ENCODE peak calls at places on chromosome 6, in six cellular contexts. T is stomach, G is uterus, Y is HCT116, C is tibial nerve, A is ovary. K is an unnamed sample. For H3K4me1, the result is how much of the 10 kb centered on the place peaks cover.

GRCh38 chr6:52517502-52518278 is 59.2 kb downstream of the TRAM2 start:
- DNase-seq in T (peak), C (peak), A (peak), Y (peak), G (peak), K (peak)

GRCh38 chr6:55209059-55209458 is 34.7 kb downstream of the HCRTR2 start:
- DNase-seq in T (no peak), G (no peak), C (no peak), A (no peak), Y (no peak), K (no peak)

GRCh38 chr6:11606287-11606686 is 68.7 kb downstream of the TMEM170B start:
- DNase-seq in C (peak), G (peak), T (peak), Y (no peak), A (peak), K (no peak)

GRCh38 chr6:80098392-80098791 is 8.1 kb upstream of the BCKDHB start:
- DNase-seq in Y (no peak), C (no peak), G (no peak), T (no peak), A (no peak), K (no peak)

GRCh38 chr6:33945931-33946330 is 142.1 kb upstream of the MLN start:
- DNase-seq in T (no peak), A (no peak), G (no peak), C (no peak), Y (no peak), K (no peak)

GRCh38 chr6:157110620-157111019 is 212.7 kb downstream of the TMEM242 start:
- DNase-seq in Y (no peak), A (no peak), G (no peak), T (no peak), C (no peak), K (no peak)

GRCh38 chr6:144150673-144151009 is 324 bp downstream of the STX11 start:
- DNase-seq in G (no peak), A (peak), Y (peak), C (no peak), T (no peak), K (no peak)

GRCh38 chr6:6891949-6892461 is 215.8 kb upstream of the RREB1 start:
- DNase-seq in G (no peak), Y (no peak), C (no peak), A (no peak), T (no peak), K (peak)

GRCh38 chr6:11436508-11437096 is 100.9 kb upstream of the TMEM170B start:
- DNase-seq in C (no peak), A (no peak), Y (no peak), T (no peak), G (no peak), K (no peak)

GRCh38 chr6:16216501-16217155 is 21.8 kb upstream of the GMPR start:
- DNase-seq in Y (no peak), T (no peak), A (no peak), G (no peak), C (no peak), K (no peak)

GRCh38 chr6:84524636-84525035 is 239.8 kb downstream of the TBX18 start:
- DNase-seq in G (no peak), C (no peak), A (no peak), Y (no peak), T (no peak), K (no peak)

GRCh38 chr6:16964553-16965499 is 137.0 kb upstream of the STMND1 start:
- DNase-seq in A (peak), C (peak), G (peak), T (peak), Y (peak), K (peak)

GRCh38 chr6:100946021-100946540 is 65.0 kb upstream of the ASCC3 start:
- DNase-seq in A (no peak), G (no peak), Y (no peak), T (no peak), C (no peak), K (no peak)

GRCh38 chr6:166465671-166466087 is 82.9 kb upstream of the MPC1 start:
- DNase-seq in Y (no peak), G (peak), T (no peak), A (peak), C (no peak), K (no peak)

GRCh38 chr6:127972815-127973214 is 72.0 kb upstream of the THEMIS start:
- DNase-seq in C (no peak), A (no peak), G (no peak), T (no peak), Y (no peak), K (no peak)

GRCh38 chr6:144012534-144012933 is 4.5 kb upstream of the PLAGL1 start:
- DNase-seq in T (no peak), C (no peak), A (no peak), Y (no peak), G (no peak), K (no peak)

GRCh38 chr6:57143690-57144089 is 28.4 kb upstream of the BAG2 start:
- DNase-seq in T (no peak), C (no peak), A (no peak), Y (no peak), G (no peak), K (no peak)

GRCh38 chr6:30100585-30101422 is 12.1 kb downstream of the TRIM31 start:
- DNase-seq in A (no peak), T (peak), Y (no peak), G (no peak), C (no peak), K (no peak)

GRCh38 chr6:41846666-41847237 is 48.4 kb downstream of the USP49 start:
- DNase-seq in A (peak), T (peak), G (peak), C (peak), Y (peak), K (peak)

GRCh38 chr6:146582857-146583256 is 15.9 kb upstream of the ADGB start:
- DNase-seq in T (peak), Y (no peak), A (no peak), C (peak), G (no peak), K (peak)

GRCh38 chr6:2852921-2853322 is 11.3 kb upstream of the SERPINB1 start:
- DNase-seq in Y (no peak), C (no peak), A (no peak), T (no peak), G (no peak), K (no peak)
- H3K4me1 ChIP-seq in Y (half or more), C (under half), A (under half), T (under half), G (under half), K (under half)

DNA sequence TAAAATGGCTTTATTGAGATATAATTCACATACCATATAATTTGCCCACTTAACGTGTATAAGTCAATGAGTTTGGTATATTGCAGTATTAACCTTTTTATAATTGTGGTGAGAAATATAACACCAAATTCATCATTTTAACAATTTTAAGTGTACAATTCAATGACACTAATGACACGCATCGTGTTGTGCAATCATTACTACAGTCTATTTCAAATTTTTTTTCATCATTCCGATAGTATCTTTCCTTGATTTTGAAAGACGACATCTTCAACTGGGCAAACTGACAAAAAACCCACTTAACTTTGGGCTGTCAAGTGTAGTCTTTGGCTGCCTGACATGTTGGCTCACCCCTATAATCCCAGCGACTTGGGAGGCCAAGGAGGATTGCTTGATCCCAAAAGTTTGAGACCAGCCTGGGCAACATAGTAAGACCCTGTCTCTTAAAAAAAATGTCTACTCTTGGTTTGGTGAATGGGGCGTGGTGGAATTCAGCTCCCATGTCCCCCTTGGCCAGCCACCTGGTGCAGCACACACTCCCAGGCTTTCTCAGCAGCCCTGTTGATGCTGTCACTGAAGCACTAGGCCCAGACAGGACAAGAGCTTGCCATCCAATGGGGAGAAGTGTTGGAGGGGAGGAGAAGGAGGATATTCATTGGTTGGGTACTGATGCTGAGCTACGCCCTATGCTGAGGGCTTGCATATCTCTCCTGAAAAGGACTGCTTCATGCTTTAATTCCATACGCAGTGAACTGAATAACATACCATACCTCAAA is 150.5 kb downstream of the CD83 start:
- DNase-seq in Y (no peak), C (no peak), G (no peak), A (no peak), T (no peak), K (no peak)
- TF ChIP-seq CTCF in Y (no peak), C (no peak), G (no peak), A (no peak), T (no peak), K (no peak)

GRCh38 chr6:36604090-36605060 is 10.2 kb downstream of the SRSF3 start:
- DNase-seq in A (no peak), Y (no peak), C (no peak), T (no peak), G (no peak), K (no peak)

GRCh38 chr6:36603222-36604089 is 9.3 kb downstream of the SRSF3 start:
- DNase-seq in A (no peak), G (no peak), T (no peak), C (no peak), Y (no peak), K (no peak)

GRCh38 chr6:36605102-36605501 is 10.9 kb downstream of the SRSF3 start:
- DNase-seq in A (no peak), T (no peak), Y (no peak), C (no peak), G (no peak), K (no peak)

GRCh38 chr6:36607782-36608386 is 13.7 kb downstream of the SRSF3 start:
- DNase-seq in Y (no peak), A (no peak), G (no peak), C (no peak), T (peak), K (peak)

GRCh38 chr6:36605560-36606391 is 11.6 kb downstream of the SRSF3 start:
- DNase-seq in A (no peak), T (no peak), C (no peak), G (no peak), Y (no peak), K (no peak)
- TF ChIP-seq POLR2A in A (no peak), T (no peak), C (no peak), G (no peak), Y (no peak), K (no peak)

GRCh38 chr6:35078226-35078850 is 62.8 kb downstream of the TCP11 start:
- DNase-seq in C (no peak), G (no peak), A (no peak), Y (no peak), T (no peak), K (peak)

GRCh38 chr6:35080016-35080680 is 61.0 kb downstream of the TCP11 start:
- DNase-seq in A (no peak), C (no peak), Y (no peak), G (peak), T (no peak), K (no peak)

GRCh38 chr6:35077713-35078105 is 63.4 kb downstream of the TCP11 start:
- DNase-seq in G (no peak), A (no peak), T (no peak), Y (no peak), C (no peak), K (no peak)

GRCh38 chr6:35079311-35080000 is 61.7 kb downstream of the TCP11 start:
- DNase-seq in C (no peak), Y (no peak), G (peak), A (no peak), T (no peak), K (peak)

DNA sequence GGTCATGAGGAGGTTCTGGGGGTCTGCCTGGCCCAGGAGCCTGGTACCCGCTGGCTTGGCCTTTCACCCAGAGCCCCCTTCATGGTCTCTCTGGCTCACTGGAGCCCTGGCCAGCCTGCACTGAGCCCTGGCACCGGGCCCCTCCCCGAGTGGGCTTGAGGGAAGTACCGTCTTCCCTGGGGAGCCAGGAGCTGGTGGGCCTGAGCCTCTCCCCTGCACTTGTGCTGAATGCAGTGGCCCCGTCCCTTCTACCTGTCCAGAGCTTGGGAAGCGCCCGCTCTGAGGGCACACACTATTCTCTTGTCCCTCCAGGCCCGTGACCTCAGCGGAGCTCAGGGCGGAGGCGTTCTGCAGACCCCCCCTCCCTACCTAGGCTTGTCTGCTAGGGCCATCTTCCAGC is 62.2 kb downstream of the TCP11 start:
- DNase-seq in C (no peak), Y (no peak), T (no peak), G (no peak), A (no peak), K (no peak)
- H3K4me1 ChIP-seq in C (under half), Y (under half), T (under half), G (under half), A (under half), K (under half)

DNA sequence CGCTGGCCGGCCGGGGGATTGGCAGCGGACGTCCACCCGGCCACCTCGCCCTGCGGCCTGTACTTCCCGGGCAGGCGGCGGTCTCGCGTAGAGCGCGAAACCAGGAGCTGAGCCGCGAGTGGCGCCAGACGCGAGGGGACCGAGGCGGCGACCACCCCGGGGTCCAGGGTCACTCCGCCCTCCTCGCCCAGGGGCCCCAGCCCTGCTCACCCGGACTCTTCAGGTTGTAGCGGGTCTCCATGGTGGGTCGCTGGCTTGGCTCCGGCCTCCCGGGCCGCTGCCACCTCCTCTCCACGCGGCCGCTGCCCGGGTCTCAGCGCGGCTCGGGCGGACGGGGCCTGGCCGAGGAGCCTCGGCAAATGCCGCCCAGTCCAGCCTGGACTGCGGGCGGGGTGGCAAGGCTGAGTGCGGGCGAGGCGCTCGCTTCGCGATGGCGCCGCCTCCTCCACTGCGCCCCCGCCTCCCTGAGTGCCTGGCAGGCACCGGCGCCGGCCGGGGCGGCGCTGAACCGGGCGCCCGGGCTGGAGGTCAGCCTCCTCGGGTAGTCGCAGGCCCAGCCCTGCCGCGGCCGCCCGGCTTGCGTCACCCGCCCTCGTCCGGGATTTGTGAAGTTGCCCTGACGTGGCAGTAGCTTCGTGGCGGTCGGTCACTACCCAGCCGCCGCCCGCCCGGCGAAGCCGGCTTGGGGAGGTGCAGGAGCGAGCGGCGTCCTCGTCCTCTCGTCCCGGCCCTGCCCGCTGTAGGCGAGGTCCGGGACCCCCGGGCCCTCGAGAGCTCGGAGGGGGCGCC is at the start of gene UBE2J1:
- DNase-seq in C (peak), A (peak), Y (peak), G (peak), T (peak), K (peak)
- TF ChIP-seq CTCF in C (peak), A (no peak), Y (no peak), G (no peak), T (no peak), K (no peak)

GRCh38 chr6:151068761-151069312 is 170.9 kb upstream of the AKAP12 start:
- DNase-seq in G (no peak), A (peak), Y (no peak), T (no peak), C (no peak), K (no peak)

GRCh38 chr6:151069641-151070040 is 170.1 kb upstream of the AKAP12 start:
- DNase-seq in A (peak), T (no peak), G (no peak), C (no peak), Y (no peak), K (no peak)

GRCh38 chr6:151070666-151071065 is 169.1 kb upstream of the AKAP12 start:
- DNase-seq in Y (no peak), C (no peak), A (peak), G (no peak), T (no peak), K (no peak)

GRCh38 chr6:151065027-151065815 is 174.5 kb upstream of the AKAP12 start:
- DNase-seq in T (no peak), G (no peak), Y (no peak), C (no peak), A (no peak), K (no peak)

GRCh38 chr6:151067684-151068596 is 171.8 kb upstream of the AKAP12 start:
- DNase-seq in G (peak), Y (peak), C (peak), T (peak), A (peak), K (peak)
- TF ChIP-seq POLR2A in G (no peak), Y (no peak), C (no peak), T (no peak), A (no peak), K (no peak)

GRCh38 chr6:39203804-39204495 is 25.3 kb downstream of the KCNK5 start:
- DNase-seq in C (no peak), G (no peak), Y (peak), A (no peak), T (peak), K (no peak)
- H3K4me1 ChIP-seq in C (under half), G (under half), Y (under half), A (under half), T (half or more), K (under half)

DNA sequence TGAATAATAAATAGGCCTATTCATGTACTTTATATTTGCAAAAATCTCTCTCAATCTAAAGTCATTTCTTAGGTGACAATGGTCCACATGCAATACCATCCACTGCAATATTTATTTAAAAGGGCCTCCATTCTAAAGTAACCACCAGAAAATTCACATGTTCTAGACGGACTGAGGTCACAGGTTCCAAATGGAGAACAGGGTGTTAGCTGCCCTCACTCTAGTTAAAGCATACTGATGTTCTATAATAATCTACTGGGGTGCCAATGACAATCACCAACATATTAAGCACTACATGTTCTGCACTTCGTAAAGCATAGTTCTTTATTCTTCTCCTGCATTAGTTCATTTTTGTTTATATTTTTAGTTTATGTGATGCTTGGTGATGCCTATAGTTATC is 1.2 kb downstream of the HBS1L start:
- DNase-seq in G (no peak), T (no peak), Y (no peak), C (no peak), A (no peak), K (no peak)
- TF ChIP-seq CTCF in G (no peak), T (no peak), Y (no peak), C (no peak), A (no peak), K (no peak)

K was measured in gastrocnemius medialis.